ENCODE peak calls at places on chromosomes 13 and 19, in four cellular contexts. P is activated T-helper 2 cell treated with anti-CD3 and anti-CD28 coated beads, Interferon-gamma antibody, Interleukin-2, Interleukin-4, amounts not matched to agents 10 μg/mL and 5 μg/mL and 100 μg/mL, durations not matched to agents 14 hours and 24 hours and 36 hours; O is foreskin fibroblast; C is NCI-H748 treated with DMSO at 0.1 percent for 48 hours. H is an unnamed sample.

GRCh38 chr13:112626761-112627160 is 38.8 kb upstream of the TUBGCP3 start:
- DNase-seq in C (no peak), O (no peak), P (no peak), H (no peak)

GRCh38 chr13:49307365-49307764 is 59.6 kb downstream of the CDADC1 start:
- DNase-seq in C (no peak), O (no peak), P (no peak), H (no peak)

GRCh38 chr13:33229446-33230177 is 55.9 kb downstream of the STARD13 start:
- DNase-seq in O (no peak), C (no peak), P (no peak), H (peak)

GRCh38 chr13:40026174-40026585 is 370.7 kb downstream of the COG6 start:
- DNase-seq in P (peak), O (peak), C (no peak), H (no peak)

GRCh38 chr19:55249841-55250240 is 9.0 kb downstream of the PPP6R1 start:
- DNase-seq in P (no peak), C (no peak), O (no peak), H (no peak)

GRCh38 chr13:44368599-44369368 is 4.8 kb upstream of the SERP2 start:
- DNase-seq in O (no peak), C (peak), P (no peak), H (no peak)

GRCh38 chr19:3027981-3028304 is 1.1 kb downstream of the TLE2 start:
- DNase-seq in C (no peak), P (no peak), O (no peak), H (no peak)

GRCh38 chr19:14632286-14632685 is 42.4 kb downstream of the ADGRE3 start:
- DNase-seq in P (no peak), O (peak), C (no peak), H (no peak)

GRCh38 chr13:47862841-47863240 is 138.2 kb downstream of the SUCLA2 start:
- DNase-seq in O (no peak), C (no peak), P (no peak), H (no peak)

GRCh38 chr19:43533546-43534304 is 737 bp downstream of the ZNF575 start:
- DNase-seq in C (peak), P (peak), O (peak), H (peak)

GRCh38 chr13:50613356-50613831 is 230.1 kb downstream of the DLEU7 start:
- DNase-seq in P (no peak), C (no peak), O (peak), H (no peak)

GRCh38 chr13:51125495-51126226 is 14.6 kb upstream of the C13orf42 start:
- DNase-seq in O (peak), C (peak), P (no peak), H (peak)

GRCh38 chr13:50805805-50806204 is 37.7 kb downstream of the DLEU7 start:
- DNase-seq in P (no peak), O (peak), C (no peak), H (no peak)

GRCh38 chr13:103852036-103852435 is 785.8 kb upstream of the SLC10A2 start:
- DNase-seq in P (no peak), C (no peak), O (peak), H (no peak)

GRCh38 chr13:104837756-104838155 is 1697.7 kb downstream of the EFNB2 start:
- DNase-seq in P (no peak), C (no peak), O (no peak), H (no peak)

GRCh38 chr13:111123221-111123620 is 8.1 kb downstream of the ARHGEF7 start:
- DNase-seq in O (no peak), P (no peak), C (no peak), H (no peak)

GRCh38 chr19:35229601-35230000 is 1.1 kb upstream of the FAM187B start:
- DNase-seq in O (no peak), P (no peak), C (no peak), H (no peak)

GRCh38 chr19:19475845-19476828 is 39.2 kb downstream of the TSSK6 start:
- DNase-seq in O (peak), C (no peak), P (no peak), H (peak)

GRCh38 chr13:47875206-47875605 is 125.9 kb downstream of the SUCLA2 start:
- DNase-seq in C (no peak), O (no peak), P (no peak), H (no peak)